ENCODE peak calls at places on chromosomes 11 and 22, in nine cellular contexts. One of them, this sample, is unnamed. For H3K9me3, H3K27me3 and H3K4me1, the result is how much of the 10 kb centered on the place peaks cover.

GRCh38 chr11:124682443-124682842 is 8.7 kb downstream of the SPA17 start:
- DNase-seq in Peyer's patch: no peak
- DNase-seq in pancreas: no peak
- DNase-seq in colonic mucosa: no peak
- DNase-seq in ovary: no peak
- DNase-seq in CD8-positive, alpha-beta memory T cell: no peak
- DNase-seq in HAP-1: no peak
- DNase-seq in endothelial cell of umbilical vein: no peak
- DNase-seq in endodermal cell: no peak
- DNase-seq in this sample: no peak

GRCh38 chr11:61762798-61763197 is 10.4 kb downstream of the MYRF start:
- DNase-seq in Peyer's patch: no peak
- DNase-seq in pancreas: no peak
- DNase-seq in colonic mucosa: no peak
- DNase-seq in ovary: no peak
- DNase-seq in CD8-positive, alpha-beta memory T cell: no peak
- DNase-seq in HAP-1: no peak
- DNase-seq in endothelial cell of umbilical vein: no peak
- DNase-seq in endodermal cell: no peak
- DNase-seq in this sample: no peak

GRCh38 chr22:44437493-44438015 is 60.5 kb downstream of the RTL6 start:
- DNase-seq in Peyer's patch: no peak
- DNase-seq in pancreas: no peak
- DNase-seq in colonic mucosa: no peak
- DNase-seq in ovary: no peak
- DNase-seq in CD8-positive, alpha-beta memory T cell: no peak
- DNase-seq in HAP-1: no peak
- DNase-seq in endothelial cell of umbilical vein: no peak
- DNase-seq in endodermal cell: no peak
- DNase-seq in this sample: no peak

GRCh38 chr11:125945797-125946520 is at the start of gene VSIG10L2:
- DNase-seq in Peyer's patch: no peak
- DNase-seq in pancreas: no peak
- DNase-seq in colonic mucosa: no peak
- DNase-seq in ovary: no peak
- DNase-seq in CD8-positive, alpha-beta memory T cell: no peak
- DNase-seq in HAP-1: no peak
- DNase-seq in endothelial cell of umbilical vein: no peak
- DNase-seq in endodermal cell: no peak
- DNase-seq in this sample: peak

GRCh38 chr11:65553301-65554001 is 4.7 kb downstream of the LTBP3 start:
- DNase-seq in Peyer's patch: peak
- DNase-seq in pancreas: no peak
- DNase-seq in colonic mucosa: peak
- DNase-seq in ovary: peak
- DNase-seq in CD8-positive, alpha-beta memory T cell: peak
- DNase-seq in HAP-1: no peak
- DNase-seq in endothelial cell of umbilical vein: no peak
- DNase-seq in endodermal cell: peak
- DNase-seq in this sample: peak

GRCh38 chr11:67354314-67355022 is 1.1 kb upstream of the POLD4 start:
- DNase-seq in Peyer's patch: peak
- DNase-seq in pancreas: peak
- DNase-seq in colonic mucosa: peak
- DNase-seq in ovary: peak
- DNase-seq in CD8-positive, alpha-beta memory T cell: no peak
- DNase-seq in HAP-1: no peak
- DNase-seq in endothelial cell of umbilical vein: peak
- DNase-seq in endodermal cell: peak
- DNase-seq in this sample: no peak

GRCh38 chr11:121237686-121238658 is 54.6 kb upstream of the SC5D start:
- DNase-seq in Peyer's patch: no peak
- DNase-seq in pancreas: no peak
- DNase-seq in colonic mucosa: no peak
- DNase-seq in ovary: no peak
- DNase-seq in CD8-positive, alpha-beta memory T cell: no peak
- DNase-seq in HAP-1: peak
- DNase-seq in endothelial cell of umbilical vein: peak
- DNase-seq in endodermal cell: peak
- DNase-seq in this sample: no peak

GRCh38 chr22:42001706-42002105 is 3.1 kb downstream of the WBP2NL start:
- DNase-seq in Peyer's patch: no peak
- DNase-seq in pancreas: no peak
- DNase-seq in colonic mucosa: no peak
- DNase-seq in ovary: no peak
- DNase-seq in CD8-positive, alpha-beta memory T cell: no peak
- DNase-seq in HAP-1: no peak
- DNase-seq in endothelial cell of umbilical vein: no peak
- DNase-seq in endodermal cell: peak
- DNase-seq in this sample: no peak

GRCh38 chr11:126335463-126335760 is 20.1 kb upstream of the ST3GAL4 start:
- DNase-seq in Peyer's patch: peak
- DNase-seq in pancreas: no peak
- DNase-seq in colonic mucosa: no peak
- DNase-seq in ovary: no peak
- DNase-seq in CD8-positive, alpha-beta memory T cell: no peak
- DNase-seq in HAP-1: no peak
- DNase-seq in endothelial cell of umbilical vein: no peak
- DNase-seq in endodermal cell: no peak
- DNase-seq in this sample: no peak

GRCh38 chr22:50416996-50417395 is 57.8 kb downstream of the SBF1 start:
- DNase-seq in Peyer's patch: no peak
- DNase-seq in pancreas: no peak
- DNase-seq in colonic mucosa: no peak
- DNase-seq in ovary: no peak
- DNase-seq in CD8-positive, alpha-beta memory T cell: no peak
- DNase-seq in HAP-1: no peak
- DNase-seq in endothelial cell of umbilical vein: no peak
- DNase-seq in endodermal cell: no peak
- DNase-seq in this sample: no peak

GRCh38 chr11:37689951-37690350 is 1091.9 kb upstream of the RAG2 start:
- DNase-seq in Peyer's patch: no peak
- DNase-seq in pancreas: no peak
- DNase-seq in colonic mucosa: no peak
- DNase-seq in ovary: no peak
- DNase-seq in CD8-positive, alpha-beta memory T cell: no peak
- DNase-seq in HAP-1: no peak
- DNase-seq in endothelial cell of umbilical vein: no peak
- DNase-seq in endodermal cell: no peak
- DNase-seq in this sample: no peak

GRCh38 chr22:20981787-20982562 is at the start of gene LZTR1:
- DNase-seq in Peyer's patch: peak
- DNase-seq in pancreas: peak
- DNase-seq in colonic mucosa: peak
- DNase-seq in ovary: peak
- DNase-seq in CD8-positive, alpha-beta memory T cell: peak
- DNase-seq in HAP-1: peak
- DNase-seq in endothelial cell of umbilical vein: peak
- DNase-seq in endodermal cell: peak
- DNase-seq in this sample: peak

GRCh38 chr11:119488256-119488995 is 65.5 kb upstream of the THY1 start:
- DNase-seq in Peyer's patch: peak
- DNase-seq in pancreas: no peak
- DNase-seq in colonic mucosa: no peak
- DNase-seq in ovary: no peak
- DNase-seq in CD8-positive, alpha-beta memory T cell: no peak
- DNase-seq in HAP-1: no peak
- DNase-seq in endothelial cell of umbilical vein: no peak
- DNase-seq in endodermal cell: peak
- DNase-seq in this sample: no peak

GRCh38 chr11:64178203-64178602 is 7.8 kb upstream of the STIP1 start:
- DNase-seq in Peyer's patch: no peak
- DNase-seq in pancreas: no peak
- DNase-seq in colonic mucosa: no peak
- DNase-seq in ovary: no peak
- DNase-seq in CD8-positive, alpha-beta memory T cell: no peak
- DNase-seq in HAP-1: no peak
- DNase-seq in endothelial cell of umbilical vein: no peak
- DNase-seq in endodermal cell: no peak
- DNase-seq in this sample: no peak

GRCh38 chr11:20873054-20873453 is 203.7 kb downstream of the NELL1 start:
- DNase-seq in Peyer's patch: no peak
- DNase-seq in pancreas: no peak
- DNase-seq in colonic mucosa: no peak
- DNase-seq in ovary: no peak
- DNase-seq in CD8-positive, alpha-beta memory T cell: no peak
- DNase-seq in HAP-1: peak
- DNase-seq in endothelial cell of umbilical vein: no peak
- DNase-seq in endodermal cell: peak
- DNase-seq in this sample: no peak

GRCh38 chr11:135027461-135027860 is 615.4 kb upstream of the B3GAT1 start:
- DNase-seq in Peyer's patch: no peak
- DNase-seq in pancreas: no peak
- DNase-seq in colonic mucosa: no peak
- DNase-seq in ovary: no peak
- DNase-seq in CD8-positive, alpha-beta memory T cell: no peak
- DNase-seq in HAP-1: peak
- DNase-seq in endothelial cell of umbilical vein: peak
- DNase-seq in endodermal cell: peak
- DNase-seq in this sample: no peak

GRCh38 chr11:73326929-73327811 is 19.1 kb downstream of the ARHGEF17 start:
- DNase-seq in Peyer's patch: no peak
- DNase-seq in pancreas: no peak
- DNase-seq in colonic mucosa: no peak
- DNase-seq in ovary: no peak
- DNase-seq in CD8-positive, alpha-beta memory T cell: no peak
- DNase-seq in HAP-1: no peak
- DNase-seq in endothelial cell of umbilical vein: no peak
- DNase-seq in endodermal cell: no peak
- DNase-seq in this sample: no peak

DNA sequence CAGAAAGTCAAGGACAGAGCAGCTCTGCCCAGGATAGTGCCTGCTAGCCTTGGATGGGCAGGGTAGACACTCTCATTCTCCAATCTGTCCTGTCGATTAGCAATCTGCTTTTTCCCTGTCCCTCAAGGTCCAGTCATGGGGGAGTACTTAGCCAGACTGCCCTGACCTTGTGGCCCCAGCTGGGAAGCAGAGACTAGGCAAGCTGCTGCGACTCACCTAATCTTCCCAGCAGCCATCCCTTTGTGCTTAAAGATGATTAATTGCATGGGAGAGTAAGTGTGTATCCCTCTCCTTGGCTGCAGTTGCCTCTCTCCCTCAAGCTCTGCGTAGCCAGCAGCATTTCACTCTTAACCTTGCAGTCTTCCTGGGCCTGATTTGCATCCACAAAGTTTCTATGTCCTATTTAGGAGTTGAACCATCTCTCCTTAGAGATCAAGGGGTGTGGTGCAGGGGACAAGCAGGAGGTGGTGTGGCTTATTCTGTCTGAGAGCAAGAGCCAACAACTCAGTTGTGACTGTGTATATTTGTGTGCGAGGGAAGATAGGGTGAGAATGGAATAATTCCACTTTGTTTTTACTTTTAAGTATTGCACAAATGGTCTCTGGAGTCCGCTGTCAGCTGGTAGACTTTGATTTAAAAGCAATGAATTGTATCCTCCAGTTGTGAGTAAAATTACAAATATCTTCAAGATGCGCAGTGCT is 101.5 kb downstream of the FDX1 start:
- DNase-seq in Peyer's patch: no peak
- DNase-seq in pancreas: no peak
- DNase-seq in colonic mucosa: no peak
- DNase-seq in ovary: peak
- DNase-seq in CD8-positive, alpha-beta memory T cell: no peak
- DNase-seq in HAP-1: no peak
- DNase-seq in endothelial cell of umbilical vein: no peak
- DNase-seq in endodermal cell: no peak
- DNase-seq in this sample: no peak
- H3K9me3 ChIP-seq in Peyer's patch: under half
- H3K9me3 ChIP-seq in pancreas: under half
- H3K9me3 ChIP-seq in colonic mucosa: under half
- H3K9me3 ChIP-seq in ovary: under half
- H3K9me3 ChIP-seq in CD8-positive, alpha-beta memory T cell: under half
- H3K9me3 ChIP-seq in HAP-1: under half
- H3K9me3 ChIP-seq in endothelial cell of umbilical vein: under half
- H3K9me3 ChIP-seq in endodermal cell: under half
- H3K9me3 ChIP-seq in this sample: under half

GRCh38 chr11:28547395-28547794 is 439.2 kb downstream of the METTL15 start:
- DNase-seq in Peyer's patch: no peak
- DNase-seq in pancreas: no peak
- DNase-seq in colonic mucosa: no peak
- DNase-seq in ovary: no peak
- DNase-seq in CD8-positive, alpha-beta memory T cell: no peak
- DNase-seq in HAP-1: no peak
- DNase-seq in endothelial cell of umbilical vein: no peak
- DNase-seq in endodermal cell: no peak
- DNase-seq in this sample: no peak
- H3K27me3 ChIP-seq in Peyer's patch: under half
- H3K27me3 ChIP-seq in pancreas: under half
- H3K27me3 ChIP-seq in colonic mucosa: under half
- H3K27me3 ChIP-seq in ovary: under half
- H3K27me3 ChIP-seq in CD8-positive, alpha-beta memory T cell: under half
- H3K27me3 ChIP-seq in HAP-1: under half
- H3K27me3 ChIP-seq in endothelial cell of umbilical vein: under half
- H3K27me3 ChIP-seq in endodermal cell: half or more
- H3K27me3 ChIP-seq in this sample: under half

DNA sequence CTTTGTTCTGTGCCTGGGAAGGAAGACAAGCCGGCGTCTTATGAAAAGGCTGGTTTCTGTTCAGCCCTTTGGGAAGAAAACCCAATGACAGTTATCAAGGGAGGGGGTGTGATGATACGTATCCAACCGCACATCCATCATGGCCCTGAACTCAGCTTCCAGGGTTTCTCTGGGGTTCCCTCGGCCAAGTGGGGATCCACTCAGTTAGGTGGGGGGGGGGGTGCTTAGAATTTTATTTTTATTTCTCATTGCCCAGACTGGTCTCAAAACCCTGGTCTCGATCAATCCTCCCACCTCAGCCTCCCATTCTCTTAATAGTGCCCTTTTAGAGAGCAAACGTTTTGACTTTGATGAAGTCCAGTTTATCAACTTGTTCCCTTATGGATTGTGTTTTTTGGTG is 25.7 kb downstream of the KCNQ1 start:
- DNase-seq in Peyer's patch: no peak
- DNase-seq in pancreas: peak
- DNase-seq in colonic mucosa: no peak
- DNase-seq in ovary: no peak
- DNase-seq in CD8-positive, alpha-beta memory T cell: no peak
- DNase-seq in HAP-1: no peak
- DNase-seq in endothelial cell of umbilical vein: no peak
- DNase-seq in endodermal cell: peak
- DNase-seq in this sample: no peak
- H3K4me1 ChIP-seq in Peyer's patch: under half
- H3K4me1 ChIP-seq in pancreas: under half
- H3K4me1 ChIP-seq in colonic mucosa: under half
- H3K4me1 ChIP-seq in ovary: under half
- H3K4me1 ChIP-seq in CD8-positive, alpha-beta memory T cell: under half
- H3K4me1 ChIP-seq in HAP-1: under half
- H3K4me1 ChIP-seq in endothelial cell of umbilical vein: under half
- H3K4me1 ChIP-seq in endodermal cell: under half
- H3K4me1 ChIP-seq in this sample: under half

GRCh38 chr11:80227915-80228314 is 787.1 kb upstream of the TENM4 start:
- DNase-seq in Peyer's patch: no peak
- DNase-seq in pancreas: no peak
- DNase-seq in colonic mucosa: no peak
- DNase-seq in ovary: no peak
- DNase-seq in CD8-positive, alpha-beta memory T cell: no peak
- DNase-seq in HAP-1: no peak
- DNase-seq in endothelial cell of umbilical vein: no peak
- DNase-seq in endodermal cell: no peak
- DNase-seq in this sample: no peak
- H3K9me3 ChIP-seq in Peyer's patch: under half
- H3K9me3 ChIP-seq in pancreas: under half
- H3K9me3 ChIP-seq in colonic mucosa: under half
- H3K9me3 ChIP-seq in ovary: under half
- H3K9me3 ChIP-seq in CD8-positive, alpha-beta memory T cell: under half
- H3K9me3 ChIP-seq in HAP-1: under half
- H3K9me3 ChIP-seq in endothelial cell of umbilical vein: under half
- H3K9me3 ChIP-seq in endodermal cell: under half
- H3K9me3 ChIP-seq in this sample: under half

This sample was measured in CD8-positive, alpha-beta T cell.